ENCODE peak calls at places on chromosomes 13 and 19, in nine cellular contexts. L is NCI-H2171 treated with DMSO at 0.1 percent for 48 hours; P is WTC11; I is MV-4-11; J is T-cell; K is GF-D8; G is stimulated activated CD8-positive, alpha-beta memory T cell treated with anti-CD3 and anti-CD28 coated beads, Interleukin-4, amount 100 ng/mL, for 48 hours; O is NCI-H82; C is C1 segment of cervical spinal cord. T is an unnamed sample.

GRCh38 chr19:14112051-14112808 is 5.3 kb downstream of the PRKACA start:
- DNase-seq in L (no peak), P (no peak), I (no peak), J (no peak), K (no peak), G (no peak), O (no peak), C (no peak), T (no peak)

GRCh38 chr13:94656766-94657165 is 55.1 kb downstream of the GPR180 start:
- DNase-seq in L (no peak), P (no peak), I (peak; percentile 36), J (no peak), K (no peak), G (peak; percentile 32), O (no peak), C (no peak), T (no peak)

GRCh38 chr19:56170261-56170660 is 5.5 kb upstream of the GALP start:
- DNase-seq in L (no peak), P (no peak), I (no peak), J (no peak), K (no peak), G (no peak), O (no peak), C (no peak), T (no peak)

GRCh38 chr19:19711934-19712828 is 20.7 kb downstream of the ZNF14 start:
- DNase-seq in L (no peak), P (no peak), I (no peak), J (no peak), K (no peak), G (no peak), O (no peak), C (no peak), T (no peak)

GRCh38 chr13:99857738-99858137 is 113.8 kb downstream of the ZIC5 start:
- DNase-seq in L (no peak), P (no peak), I (no peak), J (no peak), K (no peak), G (no peak), O (no peak), C (no peak), T (no peak)

GRCh38 chr13:39105110-39105509 is 66.9 kb downstream of the NHLRC3 start:
- DNase-seq in L (peak; percentile 76), P (no peak), I (no peak), J (no peak), K (no peak), G (no peak), O (peak; percentile 99), C (no peak), T (no peak)

GRCh38 chr19:19659646-19660245 is 3.7 kb downstream of the ATP13A1 start:
- DNase-seq in L (no peak), P (no peak), I (no peak), J (no peak), K (no peak), G (no peak), O (no peak), C (no peak), T (no peak)

GRCh38 chr13:55500694-55501093 is 1640.0 kb upstream of the PRR20A start:
- DNase-seq in L (no peak), P (no peak), I (no peak), J (no peak), K (no peak), G (no peak), O (no peak), C (no peak), T (no peak)

GRCh38 chr19:48683349-48683748 is 10.5 kb upstream of the NTN5 start:
- DNase-seq in L (no peak), P (no peak), I (no peak), J (peak; percentile 28), K (no peak), G (peak; percentile 57), O (no peak), C (peak; percentile 69), T (no peak)

GRCh38 chr19:52039169-52039568 is 9.5 kb downstream of the ZNF432 start:
- DNase-seq in L (no peak), P (no peak), I (no peak), J (no peak), K (no peak), G (no peak), O (no peak), C (no peak), T (no peak)

GRCh38 chr13:24097064-24097463 is 63.5 kb upstream of the SPATA13 start:
- DNase-seq in L (no peak), P (no peak), I (peak; percentile 83), J (no peak), K (no peak), G (peak; percentile 68), O (peak; percentile 65), C (no peak), T (no peak)

GRCh38 chr13:113596321-113597200 is 12.0 kb downstream of the TFDP1 start:
- DNase-seq in L (no peak), P (peak; percentile 7), I (no peak), J (no peak), K (no peak), G (peak; percentile 19), O (no peak), C (no peak), T (no peak)

GRCh38 chr19:3383121-3383722 is 16.8 kb downstream of the NFIC start:
- DNase-seq in L (no peak), P (no peak), I (no peak), J (no peak), K (no peak), G (no peak), O (no peak), C (peak; percentile 22), T (no peak)

GRCh38 chr19:55173717-55174409 is 6.2 kb downstream of the SYT5 start:
- DNase-seq in L (peak; percentile 55), P (peak; percentile 96), I (peak; percentile 73), J (no peak), K (no peak), G (peak; percentile 83), O (peak; percentile 91), C (no peak), T (peak; percentile 73)

GRCh38 chr19:48678201-48678600 is 5.4 kb upstream of the NTN5 start:
- DNase-seq in L (no peak), P (no peak), I (no peak), J (no peak), K (no peak), G (no peak), O (no peak), C (no peak), T (no peak)

GRCh38 chr13:100497394-100497793 is 91.2 kb downstream of the GGACT start:
- DNase-seq in L (peak; percentile 16), P (no peak), I (no peak), J (no peak), K (no peak), G (no peak), O (no peak), C (no peak), T (no peak)

GRCh38 chr13:69720278-69720983 is 387.2 kb upstream of the ATXN8OS start:
- DNase-seq in L (no peak), P (no peak), I (no peak), J (no peak), K (no peak), G (no peak), O (no peak), C (no peak), T (peak; percentile 15)

GRCh38 chr13:47545206-47545605 is 455.9 kb downstream of the SUCLA2 start:
- DNase-seq in L (no peak), P (no peak), I (no peak), J (no peak), K (no peak), G (no peak), O (no peak), C (no peak), T (no peak)

GRCh38 chr13:94343243-94343585 is 136.3 kb downstream of the DCT start:
- DNase-seq in L (no peak), P (no peak), I (no peak), J (no peak), K (no peak), G (no peak), O (peak; percentile 77), C (no peak), T (no peak)

GRCh38 chr13:42110410-42111155 is 62.1 kb downstream of the DGKH start:
- DNase-seq in L (peak; percentile 65), P (no peak), I (peak; percentile 67), J (peak; percentile 22), K (peak; percentile 32), G (no peak), O (peak; percentile 81), C (no peak), T (peak; percentile 20)

GRCh38 chr19:49210108-49210900 is 52.7 kb downstream of the TRPM4 start:
- DNase-seq in L (no peak), P (peak; percentile 96), I (no peak), J (no peak), K (no peak), G (peak; percentile 77), O (no peak), C (no peak), T (no peak)

GRCh38 chr13:91399189-91400093 is 1.0 kb downstream of the GPC5 start:
- DNase-seq in L (no peak), P (peak; percentile 16), I (no peak), J (no peak), K (no peak), G (peak; percentile 26), O (no peak), C (peak; percentile 19), T (no peak)

GRCh38 chr13:98466634-98467236 is 110.2 kb downstream of the STK24 start:
- DNase-seq in L (no peak), P (peak; percentile 87), I (no peak), J (no peak), K (no peak), G (peak; percentile 71), O (peak; percentile 70), C (no peak), T (peak; percentile 59)

GRCh38 chr13:113080901-113081521 is 24.6 kb upstream of the F7 start:
- DNase-seq in L (no peak), P (no peak), I (no peak), J (no peak), K (no peak), G (no peak), O (no peak), C (no peak), T (no peak)